ENCODE peak calls at places on chromosomes 1 and 21, in nine cellular contexts. J is tibial nerve, A is HCT116, Q is testis, F is transverse colon, K is sigmoid colon, X is body of pancreas, R is heart left ventricle, Y is gastrocnemius medialis. P is an unnamed sample.

GRCh38 chr21:45087022-45087823 is 12.8 kb downstream of the ADARB1 start:
- DNase-seq in J (no peak), A (no peak), Q (no peak), F (no peak), K (no peak), X (no peak), R (no peak), Y (no peak), P (no peak)

GRCh38 chr1:4970532-4970931 is 316.1 kb downstream of the AJAP1 start:
- DNase-seq in J (no peak), A (no peak), Q (no peak), F (no peak), K (no peak), X (no peak), R (no peak), Y (no peak), P (no peak)

GRCh38 chr1:237470712-237471310 is 419.9 kb downstream of the ZP4 start:
- DNase-seq in J (no peak), A (no peak), Q (peak), F (no peak), K (no peak), X (peak), R (peak), Y (no peak), P (no peak)

GRCh38 chr1:233034845-233035244 is 84.4 kb downstream of the NTPCR start:
- DNase-seq in J (no peak), A (no peak), Q (no peak), F (no peak), K (no peak), X (no peak), R (no peak), Y (no peak), P (no peak)

GRCh38 chr21:32844076-32844475 is 72.5 kb upstream of the PAXBP1 start:
- DNase-seq in J (no peak), A (no peak), Q (no peak), F (no peak), K (no peak), X (no peak), R (no peak), Y (no peak), P (no peak)

GRCh38 chr1:111225717-111226400 is 1.7 kb upstream of the CHI3L2 start:
- DNase-seq in J (no peak), A (no peak), Q (no peak), F (no peak), K (no peak), X (no peak), R (no peak), Y (no peak), P (no peak)

GRCh38 chr1:7666249-7666648 is 104.8 kb upstream of the VAMP3 start:
- DNase-seq in J (no peak), A (no peak), Q (no peak), F (no peak), K (no peak), X (no peak), R (no peak), Y (no peak), P (no peak)

GRCh38 chr1:226973371-226973897 is 33.3 kb downstream of the COQ8A start:
- DNase-seq in J (no peak), A (no peak), Q (peak), F (peak), K (peak), X (peak), R (peak), Y (peak), P (peak)

GRCh38 chr1:21294266-21295058 is 4.2 kb upstream of the ECE1 start:
- DNase-seq in J (no peak), A (peak), Q (no peak), F (peak), K (no peak), X (peak), R (no peak), Y (no peak), P (no peak)

GRCh38 chr1:244962140-244962539 is 97.8 kb upstream of the HNRNPU start:
- DNase-seq in J (no peak), A (no peak), Q (no peak), F (no peak), K (no peak), X (no peak), R (no peak), Y (peak), P (no peak)

GRCh38 chr1:10122926-10123325 is 87.4 kb upstream of the KIF1B start:
- DNase-seq in J (no peak), A (no peak), Q (no peak), F (peak), K (peak), X (no peak), R (no peak), Y (no peak), P (no peak)

GRCh38 chr1:86233406-86233805 is 76.8 kb upstream of the COL24A1 start:
- DNase-seq in J (no peak), A (no peak), Q (no peak), F (no peak), K (no peak), X (no peak), R (no peak), Y (no peak), P (no peak)

GRCh38 chr1:110309139-110309538 is 30.0 kb upstream of the RBM15 start:
- DNase-seq in J (no peak), A (no peak), Q (no peak), F (no peak), K (no peak), X (peak), R (no peak), Y (no peak), P (no peak)

GRCh38 chr1:24390924-24391782 is 22.4 kb downstream of the STPG1 start:
- DNase-seq in J (peak), A (peak), Q (peak), F (peak), K (peak), X (peak), R (peak), Y (peak), P (peak)

GRCh38 chr21:35023396-35024070 is 25.6 kb downstream of the RUNX1 start:
- DNase-seq in J (no peak), A (no peak), Q (no peak), F (no peak), K (no peak), X (no peak), R (no peak), Y (no peak), P (no peak)

GRCh38 chr1:206451146-206451545 is 19.1 kb upstream of the IKBKE start:
- DNase-seq in J (no peak), A (no peak), Q (no peak), F (no peak), K (no peak), X (no peak), R (no peak), Y (no peak), P (no peak)

GRCh38 chr1:177902151-177902765 is 67.6 kb downstream of the SEC16B start:
- DNase-seq in J (no peak), A (no peak), Q (no peak), F (no peak), K (no peak), X (no peak), R (no peak), Y (no peak), P (no peak)

GRCh38 chr1:1730870-1731269 is 6.7 kb upstream of the CDK11A start:
- DNase-seq in J (no peak), A (no peak), Q (no peak), F (no peak), K (no peak), X (no peak), R (peak), Y (no peak), P (peak)

GRCh38 chr21:33854604-33855003 is 61.0 kb downstream of the ATP5PO start:
- DNase-seq in J (no peak), A (no peak), Q (no peak), F (no peak), K (no peak), X (no peak), R (no peak), Y (peak), P (no peak)

GRCh38 chr1:209389258-209389657 is 194.3 kb upstream of the CAMK1G start:
- DNase-seq in J (no peak), A (peak), Q (no peak), F (no peak), K (no peak), X (no peak), R (no peak), Y (no peak), P (no peak)

GRCh38 chr1:112172294-112172882 is 182.9 kb upstream of the KCND3 start:
- DNase-seq in J (peak), A (no peak), Q (peak), F (no peak), K (no peak), X (peak), R (peak), Y (no peak), P (no peak)

GRCh38 chr1:7228252-7228961 is 443.2 kb downstream of the CAMTA1 start:
- DNase-seq in J (no peak), A (no peak), Q (no peak), F (no peak), K (no peak), X (no peak), R (no peak), Y (no peak), P (no peak)

GRCh38 chr1:226002667-226003501 is 3.7 kb upstream of the SDE2 start:
- DNase-seq in J (no peak), A (peak), Q (peak), F (peak), K (peak), X (peak), R (peak), Y (peak), P (peak)

GRCh38 chr1:180923024-180923841 is 10.5 kb downstream of the KIAA1614 start:
- DNase-seq in J (no peak), A (no peak), Q (no peak), F (no peak), K (no peak), X (no peak), R (peak), Y (no peak), P (no peak)

GRCh38 chr1:196393742-196394141 is 214.5 kb downstream of the KCNT2 start:
- DNase-seq in J (peak), A (no peak), Q (peak), F (no peak), K (peak), X (peak), R (peak), Y (peak), P (peak)

GRCh38 chr1:226951286-226952120 is 11.4 kb downstream of the COQ8A start:
- DNase-seq in J (no peak), A (no peak), Q (no peak), F (no peak), K (no peak), X (no peak), R (no peak), Y (no peak), P (no peak)

GRCh38 chr1:215567491-215568286 is 585 bp downstream of the KCTD3 start:
- DNase-seq in J (no peak), A (no peak), Q (peak), F (peak), K (peak), X (peak), R (peak), Y (peak), P (no peak)

GRCh38 chr1:91846007-91846620 is 39.8 kb downstream of the TGFBR3 start:
- DNase-seq in J (no peak), A (no peak), Q (peak), F (peak), K (peak), X (peak), R (peak), Y (peak), P (no peak)

GRCh38 chr1:113192242-113192641 is 119.2 kb downstream of the LRIG2 start:
- DNase-seq in J (no peak), A (no peak), Q (no peak), F (no peak), K (no peak), X (no peak), R (no peak), Y (no peak), P (no peak)

GRCh38 chr1:70864302-70864701 is 183.3 kb downstream of the PTGER3 start:
- DNase-seq in J (no peak), A (no peak), Q (no peak), F (no peak), K (no peak), X (no peak), R (no peak), Y (no peak), P (no peak)

GRCh38 chr1:156767879-156768608 is 709 bp downstream of the PRCC start:
- DNase-seq in J (no peak), A (no peak), Q (peak), F (peak), K (peak), X (peak), R (peak), Y (peak), P (peak)

GRCh38 chr1:228798047-228798446 is 62.8 kb downstream of the RHOU start:
- DNase-seq in J (no peak), A (no peak), Q (no peak), F (no peak), K (peak), X (no peak), R (no peak), Y (no peak), P (no peak)

GRCh38 chr1:155329980-155330598 is 9.4 kb downstream of the RUSC1 start:
- DNase-seq in J (no peak), A (no peak), Q (no peak), F (no peak), K (no peak), X (no peak), R (no peak), Y (no peak), P (no peak)

GRCh38 chr21:42941696-42942085 is 16.3 kb upstream of the ERVH48-1 start:
- DNase-seq in J (no peak), A (no peak), Q (no peak), F (no peak), K (peak), X (no peak), R (no peak), Y (no peak), P (no peak)

GRCh38 chr1:235670157-235670776 is 20.7 kb upstream of the GNG4 start:
- DNase-seq in J (no peak), A (peak), Q (no peak), F (no peak), K (no peak), X (no peak), R (no peak), Y (no peak), P (no peak)

GRCh38 chr1:244730153-244730933 is 77.4 kb downstream of the DESI2 start:
- DNase-seq in J (no peak), A (no peak), Q (peak), F (peak), K (no peak), X (peak), R (peak), Y (no peak), P (no peak)

GRCh38 chr1:162062542-162063015 is 6.9 kb upstream of the NOS1AP start:
- DNase-seq in J (no peak), A (no peak), Q (no peak), F (no peak), K (no peak), X (no peak), R (peak), Y (no peak), P (no peak)

GRCh38 chr1:37752583-37753471 is 12.1 kb downstream of the EPHA10 start:
- DNase-seq in J (no peak), A (peak), Q (peak), F (peak), K (no peak), X (peak), R (no peak), Y (no peak), P (no peak)

GRCh38 chr1:37325010-37325409 is 149.4 kb upstream of the ZC3H12A start:
- DNase-seq in J (no peak), A (no peak), Q (no peak), F (no peak), K (no peak), X (no peak), R (no peak), Y (no peak), P (no peak)

DNA sequence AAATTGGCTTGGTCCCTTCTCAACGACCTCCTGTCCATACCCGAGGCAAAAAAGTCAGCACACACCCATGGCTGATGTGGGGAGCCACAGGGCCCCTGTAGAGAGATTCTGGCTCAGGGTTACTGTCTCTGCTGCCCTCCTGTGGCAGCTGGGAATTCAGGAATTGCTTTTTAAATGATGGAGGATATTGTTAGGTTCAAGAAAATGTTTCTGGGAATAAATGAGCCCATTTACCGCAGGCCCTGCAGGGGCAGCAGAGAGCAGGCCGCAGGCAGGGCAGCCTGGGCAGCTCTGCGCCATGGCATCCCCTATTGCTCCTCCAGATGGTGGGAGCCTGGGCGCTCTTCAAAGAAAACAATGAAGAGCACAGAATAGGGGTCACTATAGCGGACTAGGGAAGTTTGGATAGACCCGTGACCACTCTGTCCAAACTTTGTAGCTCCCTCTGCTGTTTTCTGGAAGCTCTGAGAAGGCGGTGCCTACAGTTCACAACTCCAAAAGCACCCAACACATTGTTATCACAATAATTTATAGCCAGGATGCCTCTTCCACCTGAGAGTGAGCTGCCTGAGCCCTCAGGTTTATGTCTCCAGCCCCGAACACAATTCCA is 201.1 kb downstream of the BACH1 start:
- DNase-seq in J (no peak), A (peak), Q (peak), F (no peak), K (no peak), X (no peak), R (no peak), Y (no peak), P (no peak)
- TF ChIP-seq CTCF in J (peak), A (peak), Q (no peak), F (peak), K (no peak), X (peak), R (peak), Y (no peak), P (no peak)

GRCh38 chr1:25703671-25704637 is 87.4 kb downstream of the MAN1C1 start:
- DNase-seq in J (no peak), A (no peak), Q (no peak), F (no peak), K (peak), X (no peak), R (peak), Y (no peak), P (peak)
- TF ChIP-seq POLR2A in J (no peak), A (no peak), Q (no peak), F (no peak), K (no peak), X (no peak), R (no peak), Y (no peak), P (no peak)

GRCh38 chr1:217968085-217968484 is 317.0 kb upstream of the RRP15 start:
- DNase-seq in J (no peak), A (no peak), Q (no peak), F (no peak), K (no peak), X (no peak), R (no peak), Y (no peak), P (no peak)

GRCh38 chr1:217969428-217969827 is 315.7 kb upstream of the RRP15 start:
- DNase-seq in J (no peak), A (no peak), Q (no peak), F (no peak), K (no peak), X (no peak), R (no peak), Y (no peak), P (no peak)

GRCh38 chr1:217965156-217965786 is 319.8 kb upstream of the RRP15 start:
- DNase-seq in J (no peak), A (no peak), Q (no peak), F (no peak), K (no peak), X (no peak), R (no peak), Y (no peak), P (no peak)
- H3K27ac ChIP-seq in J (no peak), A (no peak), Q (no peak), F (no peak), K (no peak), X (no peak), R (no peak), Y (no peak), P (no peak)

GRCh38 chr1:165827199-165828102 is at the start of gene UCK2:
- DNase-seq in J (peak), A (peak), Q (peak), F (peak), K (peak), X (peak), R (peak), Y (peak), P (peak)
- TF ChIP-seq CTCF in J (peak), A (no peak), Q (peak), F (no peak), K (no peak), X (no peak), R (no peak), Y (peak), P (no peak)

GRCh38 chr1:31944205-31945089 is 6.3 kb upstream of the PTP4A2 start:
- DNase-seq in J (peak), A (peak), Q (peak), F (peak), K (peak), X (peak), R (peak), Y (peak), P (peak)
- TF ChIP-seq POLR2A in J (peak), A (peak), Q (no peak), F (peak), K (peak), X (peak), R (no peak), Y (peak), P (peak)

DNA sequence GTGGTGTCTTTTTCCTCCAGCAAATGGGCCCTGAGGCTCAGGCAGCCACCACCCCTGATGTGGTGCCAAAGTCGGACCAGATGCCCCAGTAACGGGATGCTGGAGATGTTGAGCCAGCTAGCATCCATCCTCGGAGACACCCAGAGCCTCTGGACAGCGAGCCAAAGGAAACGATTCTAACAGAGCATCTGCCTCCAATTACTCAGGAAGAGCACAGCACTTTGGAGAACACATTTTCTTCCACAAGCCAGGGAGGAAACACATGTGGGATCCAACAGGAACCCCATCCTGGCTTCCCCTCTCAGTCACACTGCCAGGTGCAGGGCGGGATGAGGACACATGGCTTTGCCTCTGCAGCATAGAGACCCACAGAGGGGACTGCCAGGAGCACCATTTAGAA is 44.9 kb downstream of the C1orf198 start:
- DNase-seq in J (no peak), A (no peak), Q (peak), F (no peak), K (peak), X (peak), R (peak), Y (peak), P (no peak)
- H3K27ac ChIP-seq in J (peak), A (no peak), Q (no peak), F (no peak), K (peak), X (peak), R (peak), Y (peak), P (peak)

DNA sequence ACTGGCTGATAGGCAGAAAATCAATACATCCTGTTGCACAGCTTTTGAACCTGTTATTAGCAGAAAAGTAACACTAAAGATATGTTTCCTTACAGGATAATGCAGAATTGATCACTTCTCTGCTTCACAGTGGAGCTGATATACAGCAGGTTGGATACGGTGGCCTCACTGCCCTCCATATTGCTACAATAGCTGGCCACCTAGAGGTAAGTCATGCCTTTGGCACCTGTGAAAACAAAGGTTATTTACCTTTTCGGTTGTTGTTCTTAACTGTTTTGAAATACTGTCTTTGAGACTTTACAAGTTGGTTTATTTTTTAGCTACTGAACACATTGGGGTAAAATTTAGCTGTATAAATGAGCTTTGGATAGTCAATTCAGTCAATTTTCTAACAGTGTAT is 36.3 kb downstream of the TNNI3K start:
- DNase-seq in J (no peak), A (no peak), Q (no peak), F (no peak), K (no peak), X (no peak), R (no peak), Y (no peak), P (no peak)
- TF ChIP-seq CTCF in J (no peak), A (peak), Q (no peak), F (no peak), K (no peak), X (no peak), R (no peak), Y (no peak), P (no peak)

P was measured in suprapubic skin.